ENCODE peak calls at places on chromosome 2, in five cellular contexts. H is GM12864, O is NCI-H345, Q is transverse colon, E is mesendoderm. Z is an unnamed sample.

GRCh38 chr2:64492272-64492671 is 31.9 kb upstream of the AFTPH start:
- DNase-seq in H (no peak), O (no peak), Q (no peak), E (no peak), Z (no peak)

GRCh38 chr2:240557808-240558207 is at the start of gene ANKMY1:
- DNase-seq in H (no peak), O (peak; percentile 83), Q (peak; percentile 68), E (peak; percentile 90), Z (peak; percentile 62)

GRCh38 chr2:63056309-63057065 is 5.9 kb downstream of the OTX1 start:
- DNase-seq in H (no peak), O (no peak), Q (peak; percentile 46), E (peak; percentile 49), Z (no peak)

GRCh38 chr2:178208336-178208735 is 14.0 kb downstream of the OSBPL6 start:
- DNase-seq in H (no peak), O (no peak), Q (no peak), E (no peak), Z (no peak)

GRCh38 chr2:147051248-147051647 is 793.6 kb upstream of the ACVR2A start:
- DNase-seq in H (no peak), O (no peak), Q (no peak), E (no peak), Z (no peak)

GRCh38 chr2:168565512-168565911 is 109.4 kb downstream of the CERS6 start:
- DNase-seq in H (no peak), O (no peak), Q (no peak), E (no peak), Z (no peak)

GRCh38 chr2:230906471-230907230 is 18.4 kb downstream of the GPR55 start:
- DNase-seq in H (no peak), O (no peak), Q (no peak), E (no peak), Z (no peak)

GRCh38 chr2:61926921-61927477 is 21.5 kb downstream of the COMMD1 start:
- DNase-seq in H (no peak), O (no peak), Q (no peak), E (no peak), Z (no peak)

GRCh38 chr2:67840460-67841068 is 222.2 kb downstream of the C1D start:
- DNase-seq in H (peak; percentile 2), O (peak; percentile 72), Q (peak; percentile 59), E (peak; percentile 75), Z (peak; percentile 86)

GRCh38 chr2:33457588-33458247 is 18.7 kb upstream of the RASGRP3 start:
- DNase-seq in H (no peak), O (peak; percentile 34), Q (no peak), E (peak; percentile 77), Z (peak; percentile 84)

GRCh38 chr2:225056330-225057073 is 14.2 kb upstream of the DOCK10 start:
- DNase-seq in H (no peak), O (no peak), Q (no peak), E (no peak), Z (no peak)

GRCh38 chr2:190835303-190835930 is 45.2 kb upstream of the GLS start:
- DNase-seq in H (no peak), O (no peak), Q (no peak), E (no peak), Z (peak; percentile 13)

GRCh38 chr2:212726403-212726802 is 187.8 kb upstream of the ERBB4 start:
- DNase-seq in H (no peak), O (peak; percentile 72), Q (no peak), E (peak; percentile 8), Z (no peak)

GRCh38 chr2:67215214-67215613 is 181.9 kb upstream of the ETAA1 start:
- DNase-seq in H (no peak), O (no peak), Q (peak; percentile 26), E (peak; percentile 94), Z (peak; percentile 89)

GRCh38 chr2:196899976-196900375 is 26.5 kb downstream of the PGAP1 start:
- DNase-seq in H (no peak), O (no peak), Q (no peak), E (no peak), Z (no peak)

GRCh38 chr2:144459937-144460336 is 60.0 kb downstream of the ZEB2 start:
- DNase-seq in H (no peak), O (no peak), Q (no peak), E (no peak), Z (no peak)

Z was measured in body of pancreas.